ENCODE peak calls at places on chromosomes 4 and X, in nine cellular contexts. W is A549, I is HCT116, T is NB4, Q is GM12878, K is K562, O is endothelial cell of umbilical vein, Y is SK-N-SH, Z is H1. G is an unnamed sample.

GRCh38 chrX:69021095-69021494 is 144.2 kb downstream of the PJA1 start:
- DNase-seq in Z (no peak), Q (no peak), I (no peak), Y (no peak), K (no peak), W (no peak), O (no peak), T (peak; percentile 83), G (no peak)

GRCh38 chr4:104262678-104263077 is 232.0 kb downstream of the CXXC4 start:
- DNase-seq in Y (no peak), O (no peak), W (no peak), K (no peak), I (no peak), T (no peak), Q (no peak), Z (no peak), G (no peak)

GRCh38 chr4:95358320-95358889 is 190.4 kb downstream of the UNC5C start:
- DNase-seq in Z (no peak), W (no peak), Q (no peak), T (no peak), K (no peak), Y (no peak), I (no peak), O (no peak), G (no peak)

GRCh38 chr4:16025268-16025667 is 58.6 kb downstream of the PROM1 start:
- DNase-seq in O (no peak), W (no peak), Y (no peak), K (no peak), I (no peak), T (no peak), Q (no peak), Z (no peak), G (no peak)

GRCh38 chrX:15334561-15334960 is 762 bp downstream of the PIGA start:
- DNase-seq in Y (no peak), Z (no peak), K (peak; percentile 4), T (no peak), O (no peak), W (no peak), Q (no peak), I (no peak), G (no peak)

GRCh38 chr4:99810536-99810935 is 6.1 kb upstream of the DAPP1 start:
- DNase-seq in Y (no peak), O (no peak), T (no peak), I (no peak), K (no peak), Q (no peak), Z (no peak), W (no peak), G (no peak)

GRCh38 chrX:17542123-17542522 is 167.1 kb downstream of the NHS start:
- DNase-seq in K (no peak), O (no peak), Z (no peak), I (no peak), Y (no peak), W (no peak), T (no peak), Q (no peak), G (no peak)

GRCh38 chr4:40055873-40056721 is 553 bp upstream of the N4BP2 start:
- DNase-seq in W (peak; percentile 69), Z (peak; percentile 82), I (no peak), O (peak; percentile 75), T (peak; percentile 95), Q (no peak), K (peak; percentile 64), Y (peak; percentile 86), G (peak; percentile 77)

GRCh38 chrX:14913241-14913640 is 40.0 kb downstream of the MOSPD2 start:
- DNase-seq in T (no peak), Q (no peak), W (no peak), K (no peak), Z (no peak), I (no peak), O (no peak), Y (no peak), G (no peak)

GRCh38 chr4:183403486-183403885 is 41.0 kb upstream of the CDKN2AIP start:
- DNase-seq in W (no peak), Q (no peak), Z (no peak), I (no peak), T (peak; percentile 40), Y (no peak), K (no peak), O (no peak), G (no peak)

GRCh38 chrX:57573754-57574153 is 18.1 kb upstream of the ZXDB start:
- DNase-seq in Z (no peak), T (peak; percentile 57), W (no peak), O (peak; percentile 11), Y (no peak), Q (no peak), K (no peak), I (no peak), G (no peak)

GRCh38 chr4:14726441-14727405 is 275.6 kb upstream of the CPEB2 start:
- DNase-seq in Q (no peak), W (peak; percentile 80), I (no peak), Z (no peak), T (no peak), Y (no peak), O (no peak), K (no peak), G (no peak)

GRCh38 chr4:112153222-112153791 is 8.1 kb downstream of the FAM241A start:
- DNase-seq in Y (no peak), Q (no peak), K (peak; percentile 22), Z (no peak), T (peak; percentile 37), O (peak; percentile 74), I (no peak), W (no peak), G (no peak)

GRCh38 chr4:131650951-131651350 is 1498.1 kb upstream of the PCDH10 start:
- DNase-seq in K (no peak), Y (no peak), I (no peak), Q (no peak), Z (no peak), O (no peak), W (no peak), T (no peak), G (no peak)

GRCh38 chr4:133581971-133582619 is 433.0 kb downstream of the PCDH10 start:
- DNase-seq in K (no peak), Y (no peak), Q (no peak), W (no peak), T (no peak), I (no peak), O (no peak), Z (no peak), G (no peak)

GRCh38 chr4:152460488-152460887 is 75.4 kb downstream of the FBXW7 start:
- DNase-seq in Y (no peak), I (no peak), W (peak; percentile 56), Z (no peak), T (peak; percentile 86), Q (peak; percentile 43), K (no peak), O (no peak), G (no peak)

GRCh38 chrX:19177710-19178109 is 55.4 kb upstream of the ADGRG2 start:
- DNase-seq in Y (no peak), I (no peak), W (no peak), K (no peak), O (no peak), Q (no peak), T (no peak), Z (no peak), G (no peak)
- TF ChIP-seq MAX in Y (no peak), I (no peak), W (no peak), K (no peak), O (no peak), Q (no peak), T (no peak), Z (no peak), G (no peak)

GRCh38 chrX:25156323-25156722 is 140.6 kb upstream of the ARX start:
- DNase-seq in Q (no peak), Z (no peak), O (no peak), I (no peak), K (no peak), Y (no peak), W (peak; percentile 3), T (no peak), G (no peak)
- TF ChIP-seq MAX in Q (no peak), Z (no peak), O (no peak), I (no peak), K (no peak), Y (no peak), W (no peak), T (no peak), G (no peak)

DNA sequence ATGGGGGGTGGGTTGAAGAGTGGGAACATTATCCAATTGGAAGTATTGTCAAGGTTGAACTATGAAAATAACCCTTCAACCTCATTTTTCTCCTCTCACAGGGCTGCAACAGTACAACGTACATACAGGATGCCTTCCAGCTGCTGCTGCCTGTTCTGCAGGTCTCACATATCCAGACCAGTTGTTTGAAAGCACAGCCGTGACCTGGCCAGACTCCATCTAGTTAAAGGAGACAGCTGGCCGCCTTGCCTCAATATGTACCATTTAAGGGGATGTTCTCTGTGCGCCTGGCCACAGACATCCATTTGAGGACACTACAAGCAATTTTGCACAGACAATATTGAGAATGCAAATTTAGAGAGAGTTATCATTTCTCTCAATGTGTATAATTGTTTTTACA is 75.7 kb downstream of the FAM114A1 start:
- DNase-seq in Q (no peak), Z (no peak), K (no peak), T (no peak), W (no peak), O (no peak), I (no peak), Y (peak; percentile 73), G (no peak)
- TF ChIP-seq MAX in Q (no peak), Z (no peak), K (no peak), T (no peak), W (no peak), O (no peak), I (no peak), Y (no peak), G (no peak)

DNA sequence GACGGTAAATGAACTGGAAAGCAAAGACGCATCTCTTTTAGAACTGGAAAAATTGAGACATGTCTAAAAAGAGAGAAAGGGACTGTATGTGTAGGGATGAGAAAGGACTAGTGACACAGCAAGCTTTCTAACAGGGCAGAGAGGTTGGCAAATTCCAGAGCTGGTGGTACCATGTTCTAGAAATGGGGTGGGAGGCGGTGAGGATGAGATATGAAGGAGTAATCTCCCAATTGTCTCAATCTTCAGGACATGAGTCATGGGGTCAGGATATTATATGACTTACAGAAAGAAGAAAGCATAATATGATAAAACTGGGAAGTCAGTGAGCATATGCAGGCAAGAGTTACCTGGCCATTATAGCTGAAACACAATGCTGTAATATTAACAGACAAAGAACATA is 14.2 kb downstream of the TAB3 start:
- DNase-seq in Q (no peak), W (no peak), K (no peak), O (peak; percentile 1), Z (no peak), T (no peak), Y (no peak), I (no peak), G (no peak)
- TF ChIP-seq MAX in Q (no peak), W (no peak), K (no peak), O (no peak), Z (no peak), T (no peak), Y (no peak), I (no peak), G (no peak)

DNA sequence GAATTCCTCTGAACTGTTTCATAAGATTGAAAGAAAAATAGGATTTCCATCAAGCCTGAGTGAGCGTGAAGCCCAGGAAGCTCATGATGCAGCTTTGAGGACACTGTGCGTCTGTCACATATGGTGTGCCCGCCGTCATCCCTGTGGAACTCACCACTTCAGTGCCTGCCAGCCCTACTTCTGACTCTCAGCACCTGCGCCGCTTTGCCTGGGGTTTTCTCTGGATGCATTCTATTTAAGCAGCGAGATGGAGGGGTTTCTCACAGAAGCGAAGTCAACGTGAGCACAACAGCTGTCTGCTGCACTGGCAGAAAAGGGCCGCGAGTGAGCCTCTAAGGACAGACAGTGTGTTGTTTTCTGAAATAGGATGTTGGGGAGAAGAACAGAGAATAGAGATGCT is 6.2 kb upstream of the TMEM128 start:
- DNase-seq in W (no peak), K (no peak), T (no peak), O (no peak), Q (no peak), Z (no peak), I (no peak), Y (no peak), G (no peak)
- TF ChIP-seq MAX in W (no peak), K (no peak), T (no peak), O (no peak), Q (no peak), Z (no peak), I (no peak), Y (no peak), G (no peak)